ENCODE peak calls at places on chromosome 12, in seven cellular contexts. R, W, U, F, X, T and D are unnamed samples.

GRCh38 chr12:99387661-99388060 is 259.9 kb upstream of the GARIN6 start:
- DNase-seq in R (no peak), W (no peak), U (no peak), F (no peak), X (no peak), T (no peak), D (no peak)

GRCh38 chr12:106290666-106291065 is 11.9 kb upstream of the TCP11L2 start:
- DNase-seq in R (no peak), W (no peak), U (no peak), F (no peak), X (no peak), T (no peak), D (no peak)

GRCh38 chr12:66352197-66352596 is 49.9 kb downstream of the HELB start:
- DNase-seq in R (peak; percentile 53), W (no peak), U (no peak), F (peak; percentile 70), X (peak; percentile 73), T (peak; percentile 60), D (peak; percentile 58)

GRCh38 chr12:122790393-122791075 is 16.2 kb downstream of the CCDC62 start:
- DNase-seq in R (no peak), W (no peak), U (no peak), F (no peak), X (no peak), T (no peak), D (no peak)

GRCh38 chr12:47281667-47282171 is 202.0 kb upstream of the AMIGO2 start:
- DNase-seq in R (no peak), W (no peak), U (peak; percentile 47), F (no peak), X (no peak), T (no peak), D (no peak)

GRCh38 chr12:70271025-70271424 is 27.8 kb downstream of the CNOT2 start:
- DNase-seq in R (no peak), W (no peak), U (no peak), F (no peak), X (no peak), T (no peak), D (no peak)

GRCh38 chr12:3034067-3034750 is 43.0 kb upstream of the TSPAN9 start:
- DNase-seq in R (peak; percentile 91), W (peak; percentile 83), U (peak; percentile 35), F (peak; percentile 89), X (peak; percentile 60), T (peak; percentile 85), D (peak; percentile 77)

GRCh38 chr12:86713121-86713520 is 456.9 kb upstream of the MGAT4C start:
- DNase-seq in R (no peak), W (no peak), U (no peak), F (no peak), X (no peak), T (no peak), D (no peak)

GRCh38 chr12:23964812-23965211 is 15.3 kb upstream of the SOX5 start:
- DNase-seq in R (no peak), W (no peak), U (no peak), F (no peak), X (no peak), T (no peak), D (no peak)

GRCh38 chr12:87136330-87136976 is 880.3 kb upstream of the MGAT4C start:
- DNase-seq in R (no peak), W (no peak), U (no peak), F (no peak), X (no peak), T (no peak), D (no peak)

GRCh38 chr12:79439179-79439825 is 251.5 kb downstream of the PAWR start:
- DNase-seq in R (no peak), W (no peak), U (no peak), F (no peak), X (no peak), T (no peak), D (no peak)

GRCh38 chr12:67940780-67941243 is 48.4 kb upstream of the IFNG-AS1 start:
- DNase-seq in R (peak; percentile 10), W (no peak), U (peak; percentile 64), F (no peak), X (no peak), T (no peak), D (no peak)

GRCh38 chr12:68189766-68190700 is 30.5 kb upstream of the IFNG start:
- DNase-seq in R (no peak), W (no peak), U (peak; percentile 27), F (no peak), X (no peak), T (no peak), D (no peak)

GRCh38 chr12:42868291-42868690 is 278.7 kb upstream of the PRICKLE1 start:
- DNase-seq in R (no peak), W (no peak), U (no peak), F (no peak), X (no peak), T (no peak), D (no peak)

GRCh38 chr12:87720967-87721366 is 308.2 kb downstream of the C12orf50 start:
- DNase-seq in R (no peak), W (no peak), U (no peak), F (no peak), X (no peak), T (no peak), D (no peak)

GRCh38 chr12:92973614-92974013 is 44.5 kb upstream of the EEA1 start:
- DNase-seq in R (no peak), W (peak; percentile 30), U (peak; percentile 64), F (no peak), X (no peak), T (no peak), D (no peak)

GRCh38 chr12:123513805-123514204 is 19.7 kb downstream of the RILPL1 start:
- DNase-seq in R (no peak), W (no peak), U (no peak), F (no peak), X (no peak), T (no peak), D (no peak)